ENCODE peak calls at places on chromosomes 16 and 17, in eight cellular contexts. One of them, this sample, is unnamed.

GRCh38 chr17:68204736-68205135 is 43.1 kb upstream of the AMZ2 start:
- DNase-seq in BE2C: no peak
- DNase-seq in thoracic aorta: no peak
- DNase-seq in Peyer's patch: no peak
- DNase-seq in mucosa of descending colon: peak; percentile 52
- DNase-seq in adrenal gland: no peak
- DNase-seq in PC-3: peak; percentile 61
- DNase-seq in effector memory CD4-positive, alpha-beta T cell: no peak
- DNase-seq in this sample: no peak

GRCh38 chr16:89096768-89097527 is 3.3 kb downstream of the ACSF3 start:
- DNase-seq in BE2C: no peak
- DNase-seq in thoracic aorta: no peak
- DNase-seq in Peyer's patch: peak; percentile 32
- DNase-seq in mucosa of descending colon: no peak
- DNase-seq in adrenal gland: no peak
- DNase-seq in PC-3: no peak
- DNase-seq in effector memory CD4-positive, alpha-beta T cell: no peak
- DNase-seq in this sample: no peak

GRCh38 chr17:3927628-3928010 is 11.4 kb upstream of the P2RX1 start:
- DNase-seq in BE2C: peak; percentile 32
- DNase-seq in thoracic aorta: no peak
- DNase-seq in Peyer's patch: no peak
- DNase-seq in mucosa of descending colon: no peak
- DNase-seq in adrenal gland: no peak
- DNase-seq in PC-3: no peak
- DNase-seq in effector memory CD4-positive, alpha-beta T cell: no peak
- DNase-seq in this sample: no peak

GRCh38 chr16:11768850-11769249 is 26.2 kb upstream of the TXNDC11 start:
- DNase-seq in BE2C: no peak
- DNase-seq in thoracic aorta: no peak
- DNase-seq in Peyer's patch: no peak
- DNase-seq in mucosa of descending colon: no peak
- DNase-seq in adrenal gland: no peak
- DNase-seq in PC-3: no peak
- DNase-seq in effector memory CD4-positive, alpha-beta T cell: no peak
- DNase-seq in this sample: no peak

GRCh38 chr16:78198299-78198698 is 98.8 kb downstream of the WWOX start:
- DNase-seq in BE2C: no peak
- DNase-seq in thoracic aorta: no peak
- DNase-seq in Peyer's patch: no peak
- DNase-seq in mucosa of descending colon: no peak
- DNase-seq in adrenal gland: no peak
- DNase-seq in PC-3: no peak
- DNase-seq in effector memory CD4-positive, alpha-beta T cell: no peak
- DNase-seq in this sample: no peak

GRCh38 chr16:76756423-76756822 is 434.6 kb upstream of the MON1B start:
- DNase-seq in BE2C: no peak
- DNase-seq in thoracic aorta: no peak
- DNase-seq in Peyer's patch: no peak
- DNase-seq in mucosa of descending colon: no peak
- DNase-seq in adrenal gland: no peak
- DNase-seq in PC-3: peak; percentile 62
- DNase-seq in effector memory CD4-positive, alpha-beta T cell: no peak
- DNase-seq in this sample: no peak

GRCh38 chr17:15655162-15655561 is 28.9 kb downstream of the TRIM16 start:
- DNase-seq in BE2C: no peak
- DNase-seq in thoracic aorta: no peak
- DNase-seq in Peyer's patch: no peak
- DNase-seq in mucosa of descending colon: no peak
- DNase-seq in adrenal gland: no peak
- DNase-seq in PC-3: peak; percentile 57
- DNase-seq in effector memory CD4-positive, alpha-beta T cell: no peak
- DNase-seq in this sample: no peak

GRCh38 chr16:11497851-11498289 is 88.8 kb downstream of the LITAF start:
- DNase-seq in BE2C: no peak
- DNase-seq in thoracic aorta: peak; percentile 24
- DNase-seq in Peyer's patch: no peak
- DNase-seq in mucosa of descending colon: no peak
- DNase-seq in adrenal gland: peak; percentile 64
- DNase-seq in PC-3: no peak
- DNase-seq in effector memory CD4-positive, alpha-beta T cell: no peak
- DNase-seq in this sample: no peak

GRCh38 chr16:28292731-28293588 is 635 bp downstream of the SBK1 start:
- DNase-seq in BE2C: no peak
- DNase-seq in thoracic aorta: no peak
- DNase-seq in Peyer's patch: no peak
- DNase-seq in mucosa of descending colon: peak; percentile 17
- DNase-seq in adrenal gland: no peak
- DNase-seq in PC-3: no peak
- DNase-seq in effector memory CD4-positive, alpha-beta T cell: no peak
- DNase-seq in this sample: no peak

GRCh38 chr16:58267524-58268243 is 27.1 kb downstream of the PRSS54 start:
- DNase-seq in BE2C: no peak
- DNase-seq in thoracic aorta: no peak
- DNase-seq in Peyer's patch: no peak
- DNase-seq in mucosa of descending colon: peak; percentile 60
- DNase-seq in adrenal gland: no peak
- DNase-seq in PC-3: no peak
- DNase-seq in effector memory CD4-positive, alpha-beta T cell: no peak
- DNase-seq in this sample: no peak

GRCh38 chr17:45812102-45812501 is 28.0 kb downstream of the CRHR1 start:
- DNase-seq in BE2C: no peak
- DNase-seq in thoracic aorta: no peak
- DNase-seq in Peyer's patch: no peak
- DNase-seq in mucosa of descending colon: no peak
- DNase-seq in adrenal gland: no peak
- DNase-seq in PC-3: peak; percentile 47
- DNase-seq in effector memory CD4-positive, alpha-beta T cell: no peak
- DNase-seq in this sample: no peak

GRCh38 chr17:76816590-76817135 is 51.5 kb upstream of the MGAT5B start:
- DNase-seq in BE2C: peak; percentile 77
- DNase-seq in thoracic aorta: no peak
- DNase-seq in Peyer's patch: peak; percentile 20
- DNase-seq in mucosa of descending colon: peak; percentile 31
- DNase-seq in adrenal gland: peak; percentile 45
- DNase-seq in PC-3: peak; percentile 79
- DNase-seq in effector memory CD4-positive, alpha-beta T cell: peak; percentile 31
- DNase-seq in this sample: peak; percentile 19

GRCh38 chr16:74650966-74651567 is 15.6 kb downstream of the RFWD3 start:
- DNase-seq in BE2C: peak; percentile 17
- DNase-seq in thoracic aorta: no peak
- DNase-seq in Peyer's patch: no peak
- DNase-seq in mucosa of descending colon: peak; percentile 36
- DNase-seq in adrenal gland: no peak
- DNase-seq in PC-3: peak; percentile 17
- DNase-seq in effector memory CD4-positive, alpha-beta T cell: no peak
- DNase-seq in this sample: no peak

GRCh38 chr16:8924214-8924613 is 39.5 kb downstream of the USP7 start:
- DNase-seq in BE2C: no peak
- DNase-seq in thoracic aorta: no peak
- DNase-seq in Peyer's patch: no peak
- DNase-seq in mucosa of descending colon: peak; percentile 90
- DNase-seq in adrenal gland: peak; percentile 79
- DNase-seq in PC-3: no peak
- DNase-seq in effector memory CD4-positive, alpha-beta T cell: no peak
- DNase-seq in this sample: no peak

GRCh38 chr16:6541262-6541661 is 791.4 kb upstream of the RBFOX1 start:
- DNase-seq in BE2C: no peak
- DNase-seq in thoracic aorta: no peak
- DNase-seq in Peyer's patch: no peak
- DNase-seq in mucosa of descending colon: no peak
- DNase-seq in adrenal gland: no peak
- DNase-seq in PC-3: no peak
- DNase-seq in effector memory CD4-positive, alpha-beta T cell: no peak
- DNase-seq in this sample: no peak

GRCh38 chr17:77054926-77055325 is 85.8 kb upstream of the SEC14L1 start:
- DNase-seq in BE2C: peak; percentile 73
- DNase-seq in thoracic aorta: no peak
- DNase-seq in Peyer's patch: no peak
- DNase-seq in mucosa of descending colon: no peak
- DNase-seq in adrenal gland: no peak
- DNase-seq in PC-3: no peak
- DNase-seq in effector memory CD4-positive, alpha-beta T cell: no peak
- DNase-seq in this sample: no peak

DNA sequence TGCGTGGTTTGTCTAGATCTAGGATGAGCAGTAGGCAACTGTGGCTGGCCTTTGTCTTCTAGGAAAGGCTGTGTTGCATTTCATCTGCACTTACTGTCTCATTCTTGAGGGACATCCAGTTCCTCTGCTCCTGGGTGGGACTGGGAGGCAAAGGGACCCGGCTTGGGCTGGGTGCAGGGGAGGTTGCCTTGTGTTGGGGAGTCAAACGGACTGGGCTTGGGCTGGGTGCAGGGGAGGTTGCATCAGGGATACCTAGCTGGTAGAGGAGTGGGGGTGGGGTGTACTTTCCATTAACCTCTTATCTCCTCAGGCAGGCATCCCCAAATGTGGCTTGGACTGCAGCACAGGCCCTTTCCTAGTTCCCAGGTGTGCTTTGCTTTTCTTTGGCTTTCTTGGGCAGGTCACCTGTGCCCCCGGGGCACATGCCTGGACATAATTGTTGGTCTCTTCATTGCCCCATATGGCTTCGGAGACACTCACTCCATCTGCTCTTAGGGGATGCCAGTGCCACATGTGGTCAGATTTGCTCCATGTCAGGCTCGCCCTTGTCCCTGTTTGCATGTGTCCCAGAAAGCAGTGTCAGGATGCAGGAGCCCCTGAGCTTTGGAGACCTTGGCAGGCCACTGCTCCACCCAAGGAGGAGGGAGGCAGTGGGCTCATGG is 1682.9 kb downstream of the TP53TG3F start:
- DNase-seq in BE2C: no peak
- DNase-seq in thoracic aorta: no peak
- DNase-seq in Peyer's patch: no peak
- DNase-seq in mucosa of descending colon: no peak
- DNase-seq in adrenal gland: no peak
- DNase-seq in PC-3: no peak
- DNase-seq in effector memory CD4-positive, alpha-beta T cell: no peak
- DNase-seq in this sample: no peak
- H3K9me3 ChIP-seq in BE2C: peaks cover 5% of the 10 kb centered on the region
- H3K9me3 ChIP-seq in thoracic aorta: no peaks in the 10 kb centered on the region
- H3K9me3 ChIP-seq in Peyer's patch: no peaks in the 10 kb centered on the region
- H3K9me3 ChIP-seq in mucosa of descending colon: peaks cover 83% of the 10 kb centered on the region
- H3K9me3 ChIP-seq in adrenal gland: no peaks in the 10 kb centered on the region
- H3K9me3 ChIP-seq in PC-3: no peaks in the 10 kb centered on the region
- H3K9me3 ChIP-seq in effector memory CD4-positive, alpha-beta T cell: peaks cover 5% of the 10 kb centered on the region
- H3K9me3 ChIP-seq in this sample: no peaks in the 10 kb centered on the region

GRCh38 chr16:31807086-31807485 is 66.5 kb upstream of the ZNF267 start:
- DNase-seq in BE2C: no peak
- DNase-seq in thoracic aorta: no peak
- DNase-seq in Peyer's patch: no peak
- DNase-seq in mucosa of descending colon: no peak
- DNase-seq in adrenal gland: no peak
- DNase-seq in PC-3: no peak
- DNase-seq in effector memory CD4-positive, alpha-beta T cell: no peak
- DNase-seq in this sample: no peak

DNA sequence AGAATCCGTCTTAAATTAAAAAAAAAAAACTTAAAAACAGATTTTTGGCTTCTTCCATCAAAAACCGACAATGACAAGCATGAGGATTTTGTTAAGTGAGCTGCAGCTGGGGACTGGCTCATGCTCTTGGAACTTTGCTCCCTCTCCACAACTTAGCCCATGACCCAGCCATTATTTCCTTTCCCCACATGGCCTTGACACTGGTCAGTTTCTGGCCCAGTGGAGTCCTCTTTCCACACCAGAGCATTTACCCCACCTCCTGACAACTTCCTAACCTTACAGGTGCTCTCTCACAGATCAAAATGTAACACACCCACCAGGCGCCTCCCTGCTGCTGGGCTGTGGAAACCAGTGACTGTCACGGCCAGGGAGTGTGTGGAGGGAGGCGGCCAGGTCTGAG is 62.7 kb upstream of the ZNF267 start:
- DNase-seq in BE2C: no peak
- DNase-seq in thoracic aorta: no peak
- DNase-seq in Peyer's patch: no peak
- DNase-seq in mucosa of descending colon: no peak
- DNase-seq in adrenal gland: no peak
- DNase-seq in PC-3: no peak
- DNase-seq in effector memory CD4-positive, alpha-beta T cell: no peak
- DNase-seq in this sample: no peak
- H3K9me3 ChIP-seq in BE2C: no peaks in the 10 kb centered on the region
- H3K9me3 ChIP-seq in thoracic aorta: no peaks in the 10 kb centered on the region
- H3K9me3 ChIP-seq in Peyer's patch: no peaks in the 10 kb centered on the region
- H3K9me3 ChIP-seq in mucosa of descending colon: no peaks in the 10 kb centered on the region
- H3K9me3 ChIP-seq in adrenal gland: no peaks in the 10 kb centered on the region
- H3K9me3 ChIP-seq in PC-3: no peaks in the 10 kb centered on the region
- H3K9me3 ChIP-seq in effector memory CD4-positive, alpha-beta T cell: no peaks in the 10 kb centered on the region
- H3K9me3 ChIP-seq in this sample: no peaks in the 10 kb centered on the region

DNA sequence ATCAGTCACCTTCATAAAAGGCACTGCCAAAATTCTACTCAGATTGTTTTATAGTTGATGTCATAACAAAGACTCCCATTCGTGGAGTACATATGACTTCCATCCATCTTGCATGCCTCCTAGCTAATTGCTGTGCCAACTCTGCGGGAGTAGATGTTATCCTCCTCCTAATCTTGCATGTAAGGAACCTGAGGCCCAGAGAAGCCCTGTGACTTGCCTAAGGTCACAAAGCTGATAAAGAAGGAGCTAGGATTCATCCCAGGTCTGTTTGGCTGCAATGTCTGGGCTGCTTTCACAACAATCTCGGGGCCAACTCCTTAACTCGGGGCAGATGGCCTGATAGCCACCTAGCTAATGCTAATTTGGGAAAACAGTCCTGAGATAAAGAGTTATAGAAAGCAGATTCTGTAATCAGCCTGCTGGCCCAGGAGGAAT is 87.3 kb downstream of the YPEL2 start:
- DNase-seq in BE2C: peak; percentile 22
- DNase-seq in thoracic aorta: no peak
- DNase-seq in Peyer's patch: no peak
- DNase-seq in mucosa of descending colon: no peak
- DNase-seq in adrenal gland: peak; percentile 32
- DNase-seq in PC-3: no peak
- DNase-seq in effector memory CD4-positive, alpha-beta T cell: no peak
- DNase-seq in this sample: no peak
- H3K9me3 ChIP-seq in BE2C: no peaks in the 10 kb centered on the region
- H3K9me3 ChIP-seq in thoracic aorta: no peaks in the 10 kb centered on the region
- H3K9me3 ChIP-seq in Peyer's patch: no peaks in the 10 kb centered on the region
- H3K9me3 ChIP-seq in mucosa of descending colon: no peaks in the 10 kb centered on the region
- H3K9me3 ChIP-seq in adrenal gland: no peaks in the 10 kb centered on the region
- H3K9me3 ChIP-seq in PC-3: no peaks in the 10 kb centered on the region
- H3K9me3 ChIP-seq in effector memory CD4-positive, alpha-beta T cell: no peaks in the 10 kb centered on the region
- H3K9me3 ChIP-seq in this sample: no peaks in the 10 kb centered on the region

DNA sequence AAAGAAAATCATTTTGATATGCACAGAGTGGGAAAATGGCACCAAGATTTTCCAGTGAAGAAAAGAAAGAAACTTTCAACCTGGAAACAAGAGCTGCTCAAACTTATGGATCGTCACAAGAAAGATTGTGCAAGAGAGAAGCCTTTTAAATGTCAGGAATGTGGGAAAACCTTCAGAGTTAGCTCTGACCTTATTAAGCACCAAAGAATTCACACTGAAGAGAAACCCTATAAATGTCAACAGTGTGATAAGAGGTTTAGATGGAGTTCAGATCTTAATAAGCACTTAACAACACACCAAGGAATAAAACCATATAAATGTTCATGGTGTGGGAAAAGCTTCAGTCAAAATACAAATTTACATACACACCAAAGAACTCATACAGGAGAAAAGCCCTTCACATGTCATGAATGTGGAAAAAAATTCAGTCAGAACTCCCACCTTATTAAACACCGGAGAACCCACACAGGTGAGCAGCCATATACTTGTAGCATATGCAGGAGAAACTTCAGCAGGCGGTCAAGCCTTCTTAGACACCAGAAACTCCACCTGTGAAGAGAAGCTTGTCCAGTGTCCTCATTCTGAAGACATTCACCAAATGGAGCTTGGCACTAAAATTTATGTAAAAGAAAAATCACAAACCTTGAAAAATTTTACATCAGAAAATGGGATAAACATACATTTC is 12.2 kb downstream of the ZNF75A start:
- DNase-seq in BE2C: no peak
- DNase-seq in thoracic aorta: no peak
- DNase-seq in Peyer's patch: no peak
- DNase-seq in mucosa of descending colon: no peak
- DNase-seq in adrenal gland: no peak
- DNase-seq in PC-3: no peak
- DNase-seq in effector memory CD4-positive, alpha-beta T cell: no peak
- DNase-seq in this sample: no peak
- H3K9me3 ChIP-seq in BE2C: peaks cover 8% of the 10 kb centered on the region
- H3K9me3 ChIP-seq in thoracic aorta: peaks cover 99% of the 10 kb centered on the region
- H3K9me3 ChIP-seq in Peyer's patch: no peaks in the 10 kb centered on the region
- H3K9me3 ChIP-seq in mucosa of descending colon: peaks cover 98% of the 10 kb centered on the region
- H3K9me3 ChIP-seq in adrenal gland: peaks cover 88% of the 10 kb centered on the region
- H3K9me3 ChIP-seq in PC-3: peaks cover 36% of the 10 kb centered on the region
- H3K9me3 ChIP-seq in effector memory CD4-positive, alpha-beta T cell: peaks cover 81% of the 10 kb centered on the region
- H3K9me3 ChIP-seq in this sample: peaks cover 54% of the 10 kb centered on the region